ENCODE peak calls at places on chromosomes 5 and 9, in ten cellular contexts. J is HL-60, Y is tibial artery, N is BJ, H is HCT116, G is right cardiac atrium, C is psoas muscle, M is PC-3, F is HepG2, Z is IMR-90. K is an unnamed sample.

GRCh38 chr9:120559546-120559945 is 20.4 kb downstream of the CDK5RAP2 start:
- DNase-seq in J (no peak), Y (no peak), N (no peak), H (no peak), G (no peak), C (no peak), M (no peak), F (no peak), Z (no peak), K (no peak)

GRCh38 chr9:133423216-133423615 is 1.0 kb downstream of the ADAMTS13 start:
- DNase-seq in J (no peak), Y (no peak), N (no peak), H (no peak), G (no peak), C (no peak), M (no peak), F (no peak), Z (peak; percentile 69), K (no peak)

GRCh38 chr5:8517461-8517860 is 648.5 kb downstream of the MTRR start:
- DNase-seq in J (peak; percentile 79), Y (no peak), N (no peak), H (no peak), G (no peak), C (no peak), M (peak; percentile 35), F (no peak), Z (peak; percentile 16), K (no peak)

GRCh38 chr9:84667571-84668203 is 1.8 kb upstream of the NTRK2 start:
- DNase-seq in J (no peak), Y (no peak), N (no peak), H (no peak), G (peak; percentile 23), C (no peak), M (no peak), F (no peak), Z (peak; percentile 12), K (no peak)

GRCh38 chr9:88808019-88808656 is 183.1 kb upstream of the S1PR3 start:
- DNase-seq in J (peak; percentile 67), Y (no peak), N (no peak), H (no peak), G (no peak), C (no peak), M (no peak), F (no peak), Z (no peak), K (no peak)

GRCh38 chr5:58999804-59000595 is 417.1 kb downstream of the RAB3C start:
- DNase-seq in J (no peak), Y (no peak), N (no peak), H (peak; percentile 6), G (no peak), C (no peak), M (no peak), F (no peak), Z (no peak), K (no peak)

GRCh38 chr9:21965401-21965951 is 28.7 kb downstream of the CDKN2A start:
- DNase-seq in J (peak; percentile 73), Y (no peak), N (no peak), H (no peak), G (peak; percentile 47), C (peak; percentile 52), M (peak; percentile 60), F (peak; percentile 45), Z (peak; percentile 77), K (peak; percentile 20)

GRCh38 chr5:149005077-149005892 is 57.6 kb downstream of the SH3TC2 start:
- DNase-seq in J (no peak), Y (no peak), N (peak; percentile 69), H (no peak), G (no peak), C (no peak), M (peak; percentile 52), F (no peak), Z (peak; percentile 66), K (no peak)

GRCh38 chr5:64947031-64947430 is 178.3 kb downstream of the CWC27 start:
- DNase-seq in J (no peak), Y (no peak), N (no peak), H (no peak), G (no peak), C (no peak), M (peak; percentile 2), F (peak; percentile 22), Z (peak; percentile 55), K (no peak)

GRCh38 chr9:131276891-131277672 is 772 bp upstream of the FAM78A start:
- DNase-seq in J (peak; percentile 24), Y (no peak), N (no peak), H (no peak), G (no peak), C (no peak), M (no peak), F (no peak), Z (no peak), K (no peak)

GRCh38 chr9:135973276-135974219 is 12.4 kb upstream of the UBAC1 start:
- DNase-seq in J (peak; percentile 79), Y (peak; percentile 58), N (no peak), H (no peak), G (no peak), C (no peak), M (no peak), F (no peak), Z (no peak), K (no peak)

GRCh38 chr5:172499287-172499686 is 45.0 kb upstream of the SH3PXD2B start:
- DNase-seq in J (no peak), Y (no peak), N (no peak), H (no peak), G (no peak), C (no peak), M (no peak), F (no peak), Z (no peak), K (no peak)

GRCh38 chr9:82651474-82651873 is 411.5 kb downstream of the RASEF start:
- DNase-seq in J (no peak), Y (no peak), N (no peak), H (no peak), G (no peak), C (no peak), M (no peak), F (no peak), Z (no peak), K (no peak)

GRCh38 chr9:76292246-76292645 is 102.0 kb downstream of the RFK start:
- DNase-seq in J (no peak), Y (no peak), N (no peak), H (no peak), G (peak; percentile 11), C (no peak), M (no peak), F (no peak), Z (peak; percentile 14), K (no peak)

DNA sequence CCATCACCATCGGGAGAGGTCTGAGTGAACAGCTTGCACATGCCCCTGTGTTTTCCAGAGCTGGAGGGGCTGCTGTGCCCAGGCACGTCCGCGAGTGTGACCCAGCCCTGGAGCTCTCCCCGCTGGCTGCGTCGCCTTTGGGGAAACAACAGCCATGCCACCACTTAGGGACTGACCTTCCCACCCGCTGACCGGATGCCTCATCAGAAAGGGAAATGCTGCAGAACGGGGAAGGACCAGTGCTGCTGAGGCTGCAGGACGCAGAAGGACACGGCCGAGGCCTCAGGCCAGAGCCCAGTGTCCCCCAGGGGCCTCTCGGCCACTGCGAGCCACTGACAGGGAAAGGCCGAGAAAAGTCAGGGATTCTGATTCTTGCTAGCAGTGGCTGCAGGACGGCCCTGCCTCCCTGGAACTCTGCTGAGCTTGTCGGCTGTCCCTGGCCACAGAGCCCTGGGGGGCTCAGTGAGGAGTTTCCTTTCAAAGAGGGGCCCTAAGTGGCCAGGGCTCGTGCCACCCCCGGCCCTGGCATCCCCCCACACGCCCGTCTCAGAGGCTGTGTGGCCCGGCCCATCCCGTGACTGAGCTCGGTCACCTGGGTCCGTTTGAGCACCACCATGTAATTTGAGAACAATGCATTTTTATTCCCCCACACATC is 130.8 kb downstream of the ZNF354C start:
- DNase-seq in J (no peak), Y (no peak), N (no peak), H (no peak), G (no peak), C (no peak), M (no peak), F (no peak), Z (no peak), K (no peak)
- H3K27me3 ChIP-seq in J (no peaks in the 10 kb centered on the region), Y (no peaks in the 10 kb centered on the region), N (no peaks in the 10 kb centered on the region), H (no peaks in the 10 kb centered on the region), G (no peaks in the 10 kb centered on the region), C (no peaks in the 10 kb centered on the region), M (peaks cover 11% of the 10 kb centered on the region), F (no peaks in the 10 kb centered on the region), Z (no peaks in the 10 kb centered on the region), K (no peaks in the 10 kb centered on the region)

GRCh38 chr5:102226321-102226720 is 69.8 kb downstream of the SLCO4C1 start:
- DNase-seq in J (no peak), Y (no peak), N (no peak), H (no peak), G (no peak), C (no peak), M (peak; percentile 25), F (no peak), Z (no peak), K (no peak)

GRCh38 chr5:102223542-102224444 is 72.3 kb downstream of the SLCO4C1 start:
- DNase-seq in J (peak; percentile 2), Y (no peak), N (no peak), H (peak; percentile 41), G (no peak), C (no peak), M (peak; percentile 88), F (peak; percentile 68), Z (peak; percentile 2), K (no peak)

GRCh38 chr5:102231693-102232619 is 64.1 kb downstream of the SLCO4C1 start:
- DNase-seq in J (no peak), Y (no peak), N (no peak), H (no peak), G (no peak), C (no peak), M (no peak), F (no peak), Z (no peak), K (no peak)

DNA sequence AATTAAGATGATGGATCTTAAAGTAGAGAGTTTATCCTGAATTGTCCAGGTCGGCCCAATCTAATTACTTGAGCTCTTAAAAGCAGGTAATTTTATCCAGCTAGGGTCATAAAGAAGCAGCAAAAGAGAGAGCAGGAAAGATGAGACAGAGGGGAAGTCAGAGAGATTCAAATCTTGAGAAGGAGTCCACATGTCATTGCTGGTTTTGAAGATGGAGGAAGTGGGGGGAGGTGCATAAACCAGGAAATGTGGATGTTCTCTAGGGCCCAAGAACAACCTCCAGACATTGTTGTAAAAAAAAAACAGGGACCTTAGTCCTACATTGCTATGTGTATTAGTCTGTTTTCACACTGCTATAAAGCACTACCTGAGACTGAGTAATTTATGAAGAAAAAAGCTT is 66.4 kb downstream of the SLCO4C1 start:
- DNase-seq in J (peak; percentile 34), Y (no peak), N (no peak), H (no peak), G (no peak), C (no peak), M (no peak), F (no peak), Z (no peak), K (no peak)
- H3K27me3 ChIP-seq in J (no peaks in the 10 kb centered on the region), Y (no peaks in the 10 kb centered on the region), N (no peaks in the 10 kb centered on the region), H (no peaks in the 10 kb centered on the region), G (no peaks in the 10 kb centered on the region), C (no peaks in the 10 kb centered on the region), M (peaks cover 36% of the 10 kb centered on the region), F (no peaks in the 10 kb centered on the region), Z (no peaks in the 10 kb centered on the region), K (no peaks in the 10 kb centered on the region)

GRCh38 chr9:97812247-97812543 is 40.8 kb upstream of the FOXE1 start:
- DNase-seq in J (no peak), Y (no peak), N (no peak), H (no peak), G (no peak), C (no peak), M (no peak), F (no peak), Z (no peak), K (no peak)
- H3K27me3 ChIP-seq in J (no peaks in the 10 kb centered on the region), Y (no peaks in the 10 kb centered on the region), N (peaks cover 6% of the 10 kb centered on the region), H (no peaks in the 10 kb centered on the region), G (no peaks in the 10 kb centered on the region), C (peaks cover 4% of the 10 kb centered on the region), M (no peaks in the 10 kb centered on the region), F (no peaks in the 10 kb centered on the region), Z (peaks cover 21% of the 10 kb centered on the region), K (peaks cover 7% of the 10 kb centered on the region)

GRCh38 chr5:1447772-1448361 is 2.6 kb upstream of the SLC6A3 start:
- DNase-seq in J (no peak), Y (no peak), N (no peak), H (no peak), G (no peak), C (peak; percentile 2), M (no peak), F (no peak), Z (no peak), K (peak; percentile 32)
- H3K27me3 ChIP-seq in J (peaks cover 17% of the 10 kb centered on the region), Y (peaks cover 55% of the 10 kb centered on the region), N (peaks cover 32% of the 10 kb centered on the region), H (no peaks in the 10 kb centered on the region), G (no peaks in the 10 kb centered on the region), C (no peaks in the 10 kb centered on the region), M (peaks cover 10% of the 10 kb centered on the region), F (peaks cover 15% of the 10 kb centered on the region), Z (peaks cover 63% of the 10 kb centered on the region), K (peaks cover 45% of the 10 kb centered on the region)